ENCODE peak calls at places on chromosomes 16 and 17, in ten cellular contexts. X is activated CD4-positive, alpha-beta T cell treated with anti-CD3 and anti-CD28 coated beads for 24 hours; R is progenitor cell of endocrine pancreas; J is cerebellar cortex; K is stimulated activated CD8-positive, alpha-beta memory T cell treated with anti-CD3 and anti-CD28 coated beads, Interleukin-2, amount 100 ng/mL, for 1 hour; G is RCC 7860; U is NCI-H460; S is neural crest cell; C is adrenal gland; Q is lung. Z is an unnamed sample.

GRCh38 chr17:75517277-75517865 is 1.0 kb downstream of the TSEN54 start:
- DNase-seq in K (no peak), U (no peak), R (no peak), X (peak), J (no peak), C (no peak), G (no peak), S (no peak), Q (no peak), Z (no peak)

GRCh38 chr16:11624645-11625607 is 38.2 kb upstream of the LITAF start:
- DNase-seq in J (no peak), C (no peak), Q (no peak), S (no peak), G (no peak), K (no peak), U (no peak), X (no peak), R (no peak), Z (no peak)

GRCh38 chr16:61432421-61432820 is 603.8 kb downstream of the CDH8 start:
- DNase-seq in C (no peak), J (no peak), G (no peak), X (no peak), R (no peak), S (no peak), Q (no peak), K (no peak), U (peak), Z (no peak)

GRCh38 chr17:80992077-80992947 is 671 bp downstream of the CHMP6 start:
- DNase-seq in C (no peak), U (no peak), G (no peak), J (no peak), Q (no peak), K (no peak), X (no peak), S (no peak), R (no peak), Z (no peak)

GRCh38 chr16:7182510-7183109 is 150.0 kb upstream of the RBFOX1 start:
- DNase-seq in X (no peak), Q (no peak), K (no peak), C (no peak), U (no peak), R (peak), G (no peak), J (no peak), S (peak), Z (no peak)

GRCh38 chr17:55410722-55411462 is 10.7 kb downstream of the MMD start:
- DNase-seq in U (no peak), R (no peak), K (no peak), X (no peak), Q (peak), G (no peak), J (no peak), C (peak), S (no peak), Z (no peak)

GRCh38 chr16:87582221-87582965 is 19.9 kb upstream of the JPH3 start:
- DNase-seq in G (no peak), C (peak), J (peak), X (no peak), U (peak), S (no peak), R (no peak), K (no peak), Q (no peak), Z (no peak)

GRCh38 chr16:11835309-11835708 is 16.0 kb downstream of the RSL1D1 start:
- DNase-seq in R (no peak), U (no peak), G (no peak), C (no peak), J (no peak), S (no peak), X (no peak), Q (no peak), K (no peak), Z (no peak)

GRCh38 chr16:11234884-11235702 is 20.9 kb downstream of the SOCS1 start:
- DNase-seq in X (no peak), J (no peak), K (no peak), R (no peak), G (no peak), S (no peak), U (no peak), Q (no peak), C (no peak), Z (no peak)

GRCh38 chr16:86515420-86515779 is 5.1 kb downstream of the FOXF1 start:
- DNase-seq in Q (no peak), C (no peak), X (no peak), R (no peak), S (no peak), U (no peak), G (no peak), J (no peak), K (no peak), Z (no peak)

GRCh38 chr17:72381597-72382397 is 261.0 kb downstream of the SOX9 start:
- DNase-seq in G (no peak), C (no peak), S (no peak), K (no peak), J (no peak), Q (no peak), X (no peak), R (no peak), U (no peak), Z (no peak)

GRCh38 chr17:14269473-14269872 is 31.4 kb upstream of the HS3ST3B1 start:
- DNase-seq in C (no peak), Q (no peak), S (no peak), K (no peak), J (no peak), U (no peak), R (no peak), X (no peak), G (no peak), Z (no peak)

GRCh38 chr17:70563301-70563820 is 394.0 kb downstream of the KCNJ2 start:
- DNase-seq in G (no peak), X (no peak), Q (no peak), R (no peak), K (no peak), S (no peak), U (no peak), C (no peak), J (no peak), Z (no peak)

GRCh38 chr16:83513006-83513755 is 294.6 kb upstream of the HSBP1 start:
- DNase-seq in Q (no peak), G (peak), U (no peak), J (no peak), R (no peak), K (no peak), C (no peak), X (no peak), S (no peak), Z (no peak)

GRCh38 chr17:62644487-62645173 is 17.2 kb downstream of the MRC2 start:
- DNase-seq in G (no peak), K (no peak), J (no peak), X (no peak), S (no peak), C (no peak), R (no peak), U (no peak), Q (no peak), Z (no peak)

GRCh38 chr17:46865100-46865499 is 13.7 kb downstream of the WNT9B start:
- DNase-seq in R (no peak), X (no peak), Q (no peak), K (no peak), S (no peak), U (no peak), C (no peak), G (no peak), J (no peak), Z (no peak)

GRCh38 chr17:10628756-10629155 is 28.4 kb downstream of the MYH3 start:
- DNase-seq in Q (no peak), K (no peak), G (no peak), U (no peak), C (no peak), X (no peak), S (no peak), R (no peak), J (no peak), Z (no peak)

GRCh38 chr17:45233423-45233924 is 11.8 kb downstream of the FMNL1 start:
- DNase-seq in Q (no peak), S (no peak), G (no peak), C (no peak), R (no peak), J (no peak), X (no peak), U (no peak), K (no peak), Z (no peak)

GRCh38 chr16:53530046-53530445 is 27.0 kb upstream of the AKTIP start:
- DNase-seq in X (no peak), J (no peak), S (no peak), C (no peak), Q (no peak), R (no peak), U (no peak), G (no peak), K (no peak), Z (no peak)

GRCh38 chr17:80894439-80894721 is 97.3 kb upstream of the CHMP6 start:
- DNase-seq in U (no peak), C (no peak), S (no peak), J (no peak), K (no peak), G (no peak), Q (no peak), X (no peak), R (no peak), Z (no peak)

GRCh38 chr16:84844049-84844350 is 24.2 kb downstream of the CRISPLD2 start:
- DNase-seq in Q (no peak), C (no peak), U (no peak), X (no peak), R (no peak), J (no peak), K (no peak), S (no peak), G (no peak), Z (no peak)

GRCh38 chr16:8943001-8943763 is 20.5 kb downstream of the USP7 start:
- DNase-seq in X (no peak), Q (no peak), U (no peak), C (no peak), G (no peak), S (no peak), R (no peak), J (no peak), K (no peak), Z (no peak)